ENCODE peak calls at places on chromosomes 5 and 9, in eight cellular contexts. W is osteocyte, Z is H9, T is H54, L is endothelial cell, M is NCI-H1092 treated with DMSO at 0.1 percent for 48 hours, F is M059J, O is EL. Q is an unnamed sample.

GRCh38 chr5:16759147-16759800 is 142.5 kb upstream of the RETREG1 start:
- DNase-seq in W (no peak), Z (no peak), T (no peak), L (no peak), M (peak), F (no peak), O (no peak), Q (no peak)

GRCh38 chr9:108913391-108913790 is 20.5 kb downstream of the ELP1 start:
- DNase-seq in W (no peak), Z (no peak), T (no peak), L (no peak), M (no peak), F (no peak), O (no peak), Q (no peak)

GRCh38 chr9:71587576-71588362 is 180.5 kb downstream of the CEMIP2 start:
- DNase-seq in W (no peak), Z (no peak), T (peak), L (no peak), M (no peak), F (peak), O (peak), Q (peak)

GRCh38 chr5:151315998-151316597 is 12.5 kb upstream of the SLC36A3 start:
- DNase-seq in W (peak), Z (peak), T (peak), L (peak), M (peak), F (peak), O (peak), Q (peak)

GRCh38 chr9:75063556-75064305 is 24.2 kb downstream of the NMRK1 start:
- DNase-seq in W (no peak), Z (no peak), T (peak), L (no peak), M (no peak), F (peak), O (peak), Q (peak)

GRCh38 chr5:171907731-171908343 is 98.6 kb downstream of the FBXW11 start:
- DNase-seq in W (no peak), Z (peak), T (peak), L (peak), M (peak), F (peak), O (peak), Q (peak)

GRCh38 chr9:133708123-133708769 is 29.9 kb downstream of the SARDH start:
- DNase-seq in W (no peak), Z (no peak), T (no peak), L (no peak), M (no peak), F (no peak), O (no peak), Q (no peak)

GRCh38 chr5:132838516-132839282 is 8.3 kb upstream of the SHROOM1 start:
- DNase-seq in W (no peak), Z (no peak), T (no peak), L (no peak), M (no peak), F (no peak), O (no peak), Q (no peak)

GRCh38 chr9:71783120-71783523 is 14.8 kb upstream of the CEMIP2 start:
- DNase-seq in W (no peak), Z (peak), T (no peak), L (no peak), M (no peak), F (peak), O (peak), Q (peak)

GRCh38 chr5:138668451-138668850 is 84.8 kb upstream of the CTNNA1 start:
- DNase-seq in W (no peak), Z (no peak), T (no peak), L (no peak), M (no peak), F (peak), O (peak), Q (no peak)

GRCh38 chr9:111096051-111096450 is 57.8 kb upstream of the LPAR1 start:
- DNase-seq in W (no peak), Z (no peak), T (no peak), L (no peak), M (no peak), F (peak), O (no peak), Q (no peak)

GRCh38 chr5:159331099-159331973 is 1.0 kb upstream of the IL12B start:
- DNase-seq in W (peak), Z (peak), T (peak), L (peak), M (peak), F (no peak), O (peak), Q (peak)

GRCh38 chr9:36276840-36277239 is 18.6 kb upstream of the GNE start:
- DNase-seq in W (no peak), Z (no peak), T (peak), L (no peak), M (no peak), F (peak), O (peak), Q (peak)

GRCh38 chr5:134257176-134257575 is 31.3 kb upstream of the PPP2CA start:
- DNase-seq in W (no peak), Z (no peak), T (no peak), L (no peak), M (no peak), F (no peak), O (no peak), Q (no peak)

GRCh38 chr5:41408676-41409443 is 101.5 kb downstream of the PLCXD3 start:
- DNase-seq in W (no peak), Z (no peak), T (peak), L (no peak), M (no peak), F (peak), O (peak), Q (no peak)

GRCh38 chr5:3741372-3741770 is 145.7 kb downstream of the IRX1 start:
- DNase-seq in W (no peak), Z (no peak), T (no peak), L (no peak), M (no peak), F (peak), O (no peak), Q (peak)

GRCh38 chr9:101421653-101422065 is 13.9 kb downstream of the ALDOB start:
- DNase-seq in W (no peak), Z (no peak), T (no peak), L (no peak), M (no peak), F (no peak), O (no peak), Q (no peak)

GRCh38 chr9:21744874-21745273 is 57.6 kb upstream of the MTAP start:
- DNase-seq in W (no peak), Z (no peak), T (no peak), L (no peak), M (no peak), F (no peak), O (no peak), Q (no peak)

GRCh38 chr5:158819840-158820620 is 279.7 kb downstream of the EBF1 start:
- DNase-seq in W (no peak), Z (no peak), T (no peak), L (no peak), M (no peak), F (peak), O (peak), Q (peak)

GRCh38 chr5:6110441-6111005 is 267.8 kb downstream of the MED10 start:
- DNase-seq in W (peak), Z (no peak), T (no peak), L (no peak), M (no peak), F (no peak), O (no peak), Q (no peak)

GRCh38 chr5:39668980-39669379 is 244.2 kb upstream of the DAB2 start:
- DNase-seq in W (no peak), Z (no peak), T (no peak), L (no peak), M (no peak), F (no peak), O (no peak), Q (peak)

GRCh38 chr5:1437452-1437851 is 7.8 kb downstream of the SLC6A3 start:
- DNase-seq in W (peak), Z (peak), T (peak), L (no peak), M (peak), F (peak), O (peak), Q (peak)

GRCh38 chr5:73796164-73797141 is 170.5 kb downstream of the ARHGEF28 start:
- DNase-seq in W (no peak), Z (no peak), T (peak), L (no peak), M (no peak), F (peak), O (peak), Q (peak)

GRCh38 chr5:124395287-124395686 is 351.2 kb downstream of the ZNF608 start:
- DNase-seq in W (no peak), Z (no peak), T (no peak), L (no peak), M (peak), F (peak), O (no peak), Q (no peak)

GRCh38 chr5:66986009-66986408 is 210.6 kb downstream of the CD180 start:
- DNase-seq in W (no peak), Z (no peak), T (no peak), L (no peak), M (no peak), F (no peak), O (no peak), Q (no peak)

GRCh38 chr9:122221223-122221811 is 7.4 kb downstream of the LHX6 start:
- DNase-seq in W (no peak), Z (peak), T (no peak), L (peak), M (no peak), F (no peak), O (no peak), Q (no peak)

Q was measured in Daoy.